ENCODE peak calls at places on chromosomes 7 and 10, in six cellular contexts. B is sigmoid colon, I is body of pancreas, T is right lobe of liver, G is esophagus muscularis mucosa, P is vagina. S is an unnamed sample. For H3K9me3, the result is how much of the 10 kb centered on the place peaks cover.

GRCh38 chr10:67818323-67818722 is 19.7 kb downstream of the DNAJC12 start:
- DNase-seq in B (no peak), T (no peak), I (no peak), P (no peak), G (no peak), S (no peak)

GRCh38 chr7:45657890-45658715 is 83.9 kb downstream of the ADCY1 start:
- DNase-seq in B (no peak), P (peak), T (no peak), I (no peak), G (no peak), S (no peak)

GRCh38 chr10:451021-451471 is 238.4 kb downstream of the DIP2C start:
- DNase-seq in G (no peak), T (no peak), I (no peak), B (no peak), P (no peak), S (peak)

GRCh38 chr7:99786726-99787300 is 2.8 kb upstream of the CYP3A4 start:
- DNase-seq in B (no peak), G (no peak), P (no peak), I (no peak), T (no peak), S (no peak)

GRCh38 chr10:17836917-17837316 is 27.8 kb downstream of the MRC1 start:
- DNase-seq in P (no peak), I (peak), T (peak), G (no peak), B (no peak), S (peak)

GRCh38 chr10:18021725-18022480 is 70.2 kb downstream of the SLC39A12 start:
- DNase-seq in G (no peak), T (no peak), I (no peak), P (no peak), B (no peak), S (no peak)

GRCh38 chr7:71348751-71349415 is 216.9 kb downstream of the GALNT17 start:
- DNase-seq in I (peak), T (no peak), B (no peak), P (no peak), G (no peak), S (no peak)

GRCh38 chr10:74912674-74913073 is 86.3 kb downstream of the KAT6B start:
- DNase-seq in I (no peak), B (no peak), P (no peak), T (no peak), G (no peak), S (no peak)

GRCh38 chr7:38021892-38022291 is 101.5 kb downstream of the EPDR1 start:
- DNase-seq in P (no peak), T (no peak), G (no peak), I (no peak), B (no peak), S (no peak)

GRCh38 chr7:30682131-30683083 is at the start of gene CRHR2:
- DNase-seq in I (no peak), B (no peak), P (no peak), T (no peak), G (no peak), S (peak)

GRCh38 chr7:35261476-35262285 is 7.8 kb upstream of the TBX20 start:
- DNase-seq in B (peak), P (no peak), G (no peak), T (no peak), I (no peak), S (no peak)

GRCh38 chr10:14953452-14954000 is 370 bp downstream of the DCLRE1C start:
- DNase-seq in I (peak), B (peak), T (no peak), G (peak), P (no peak), S (peak)

GRCh38 chr10:28892818-28893547 is 215.7 kb downstream of the BAMBI start:
- DNase-seq in T (no peak), P (no peak), G (no peak), I (no peak), B (no peak), S (no peak)

GRCh38 chr10:107971411-107971810 is 806.9 kb upstream of the SORCS1 start:
- DNase-seq in P (no peak), G (no peak), I (no peak), B (no peak), T (no peak), S (no peak)
- H3K9me3 ChIP-seq in P (under half), G (under half), I (under half), B (under half), T (under half), S (under half)

DNA sequence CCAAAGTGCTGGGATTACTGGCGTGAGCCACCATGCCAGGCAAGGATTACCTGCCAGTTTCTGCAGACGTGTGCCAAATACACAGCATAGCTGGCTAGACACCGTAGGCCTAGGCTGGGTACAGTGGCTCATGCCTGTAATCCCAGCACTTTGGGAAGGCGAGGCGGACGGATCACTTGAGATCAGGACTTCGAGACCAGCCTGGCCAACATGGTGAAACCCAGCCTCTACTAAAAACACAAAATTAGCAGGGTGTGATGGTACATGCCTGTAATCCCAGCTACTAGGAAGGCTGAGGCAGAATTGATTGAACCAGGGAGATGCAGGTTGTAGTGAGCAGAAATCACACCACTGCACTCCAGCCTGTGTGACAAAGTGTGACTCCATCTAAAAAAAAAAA is 868 bp downstream of the RFC2 start:
- DNase-seq in T (no peak), B (no peak), I (peak), P (no peak), G (no peak), S (no peak)
- TF ChIP-seq POLR2A in T (no peak), B (no peak), I (no peak), P (no peak), G (no peak), S (no peak)

GRCh38 chr7:57176928-57177635 is 44.8 kb upstream of the ZNF479 start:
- DNase-seq in T (no peak), B (no peak), I (no peak), P (no peak), G (no peak), S (no peak)

GRCh38 chr7:57177856-57178767 is 45.9 kb upstream of the ZNF479 start:
- DNase-seq in I (no peak), T (no peak), G (no peak), P (no peak), B (no peak), S (no peak)

GRCh38 chr7:57181281-57181680 is 49.0 kb upstream of the ZNF479 start:
- DNase-seq in I (no peak), B (no peak), G (no peak), T (no peak), P (no peak), S (no peak)

GRCh38 chr7:57179776-57180415 is 47.7 kb upstream of the ZNF479 start:
- DNase-seq in I (no peak), P (no peak), T (no peak), G (no peak), B (no peak), S (no peak)

DNA sequence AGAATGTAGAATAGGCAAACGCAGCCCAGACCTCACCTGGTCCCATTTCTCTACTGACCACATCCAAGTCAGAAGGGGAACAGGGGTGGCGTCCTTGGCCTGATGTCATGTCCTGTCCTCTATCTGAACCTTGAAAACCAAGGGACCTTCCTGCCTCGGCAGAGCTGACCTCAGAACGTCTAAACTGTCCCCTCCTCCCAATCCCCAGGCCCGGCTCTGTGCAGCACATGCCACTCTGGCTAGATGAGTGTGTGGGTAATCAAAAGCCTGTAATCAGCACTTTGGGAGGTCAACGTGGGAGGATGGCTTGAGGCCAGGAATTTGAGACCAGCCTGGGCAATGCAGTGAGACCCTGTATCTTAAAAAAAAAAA is 46.5 kb upstream of the ZNF479 start:
- DNase-seq in B (no peak), P (no peak), I (no peak), G (no peak), T (no peak), S (no peak)
- H3K9me3 ChIP-seq in B (under half), P (under half), I (under half), G (half or more), T (under half), S (under half)

GRCh38 chr7:129605960-129606644 is 5.4 kb upstream of the NRF1 start:
- DNase-seq in T (no peak), B (no peak), G (no peak), I (no peak), P (no peak), S (no peak)
- TF ChIP-seq POLR2A in T (no peak), B (no peak), G (no peak), I (no peak), P (no peak), S (no peak)

DNA sequence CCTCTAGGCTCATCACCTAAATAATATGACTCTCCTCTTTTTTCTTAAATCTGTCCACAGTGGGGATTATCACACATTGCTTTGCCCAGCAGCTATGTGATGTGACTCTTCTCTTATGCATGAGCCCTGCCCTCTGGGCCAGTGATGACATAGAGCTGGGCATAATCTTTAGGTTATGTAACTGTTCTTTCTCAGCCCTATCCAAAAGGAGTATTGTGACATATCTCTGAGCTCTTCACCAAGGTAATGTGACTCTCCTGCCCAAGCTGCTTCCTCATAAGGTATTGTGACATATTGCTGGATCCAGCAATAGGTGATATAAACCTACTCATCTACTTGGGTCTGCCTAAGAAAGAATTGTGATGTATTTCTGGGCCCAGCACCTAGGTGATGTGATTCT is 37.7 kb upstream of the ZNF107 start:
- DNase-seq in T (no peak), I (no peak), P (no peak), B (no peak), G (no peak), S (no peak)
- H3K9me3 ChIP-seq in T (under half), I (under half), P (under half), B (under half), G (under half), S (under half)

GRCh38 chr7:816751-817671 is 15.3 kb upstream of the SUN1 start:
- DNase-seq in P (no peak), I (peak), T (peak), G (no peak), B (peak), S (peak)
- TF ChIP-seq POLR2A in P (no peak), I (peak), T (peak), G (no peak), B (no peak), S (no peak)

GRCh38 chr7:157524731-157525130 is 187.9 kb downstream of the DNAJB6 start:
- DNase-seq in P (no peak), G (no peak), I (no peak), B (no peak), T (no peak), S (no peak)
- H3K9me3 ChIP-seq in P (under half), G (under half), I (under half), B (under half), T (under half), S (under half)